ENCODE peak calls at places on chromosomes 2 and 18, in eight cellular contexts. A, B, L, D, R, K, Y and G are unnamed samples.

GRCh38 chr2:162490052-162490717 is 146.3 kb downstream of the GCA start:
- DNase-seq in D (no peak), B (no peak), L (no peak), A (no peak), R (peak; percentile 4), Y (no peak), K (no peak), G (no peak)

GRCh38 chr2:71792926-71793761 is 339.8 kb downstream of the DYSF start:
- DNase-seq in B (peak; percentile 47), A (no peak), R (peak; percentile 38), Y (no peak), K (no peak), D (no peak), L (no peak), G (no peak)

GRCh38 chr18:75140296-75140695 is 68.6 kb downstream of the PTGR3 start:
- DNase-seq in Y (no peak), B (no peak), K (no peak), A (no peak), L (no peak), R (no peak), D (no peak), G (no peak)

GRCh38 chr18:11260963-11261441 is 111.6 kb upstream of the PIEZO2 start:
- DNase-seq in Y (no peak), R (no peak), A (no peak), L (no peak), K (no peak), D (no peak), B (no peak), G (no peak)

GRCh38 chr2:220931491-220931890 is 640.6 kb downstream of the EPHA4 start:
- DNase-seq in B (no peak), Y (no peak), K (no peak), R (no peak), D (no peak), A (no peak), L (no peak), G (no peak)

GRCh38 chr2:235746257-235746934 is 252.6 kb downstream of the AGAP1 start:
- DNase-seq in R (peak; percentile 90), D (peak; percentile 71), Y (peak; percentile 80), K (peak; percentile 62), B (peak; percentile 78), L (peak; percentile 48), A (peak; percentile 77), G (no peak)

GRCh38 chr18:2906522-2907458 is 60.0 kb downstream of the EMILIN2 start:
- DNase-seq in K (no peak), A (peak; percentile 58), L (peak; percentile 31), B (no peak), D (peak; percentile 23), Y (peak; percentile 18), R (no peak), G (no peak)

GRCh38 chr18:79988925-79989361 is 580 bp upstream of the TXNL4A start:
- DNase-seq in K (no peak), R (peak; percentile 59), L (peak; percentile 36), Y (peak; percentile 32), D (no peak), A (peak; percentile 23), B (peak; percentile 34), G (no peak)

GRCh38 chr18:58476521-58477210 is 152.2 kb downstream of the ALPK2 start:
- DNase-seq in R (no peak), D (no peak), K (no peak), A (no peak), Y (no peak), L (no peak), B (no peak), G (no peak)

GRCh38 chr18:6489977-6490376 is 75.3 kb upstream of the L3MBTL4 start:
- DNase-seq in D (no peak), A (no peak), Y (no peak), R (no peak), B (no peak), L (no peak), K (no peak), G (no peak)

GRCh38 chr2:28974252-28974651 is 6.8 kb upstream of the TOGARAM2 start:
- DNase-seq in B (no peak), K (no peak), L (no peak), R (no peak), D (no peak), A (no peak), Y (no peak), G (no peak)

GRCh38 chr2:158724803-158725271 is 70.3 kb upstream of the DAPL1 start:
- DNase-seq in R (no peak), L (no peak), K (no peak), Y (peak; percentile 58), A (no peak), B (no peak), D (no peak), G (no peak)

GRCh38 chr2:20538308-20539132 is 91.6 kb downstream of the RHOB start:
- DNase-seq in Y (no peak), R (no peak), L (peak; percentile 59), A (no peak), K (no peak), D (no peak), B (no peak), G (no peak)

GRCh38 chr2:160703648-160704585 is 210.3 kb upstream of the RBMS1 start:
- DNase-seq in Y (no peak), R (no peak), A (no peak), B (no peak), D (peak; percentile 82), L (peak; percentile 11), K (no peak), G (no peak)

GRCh38 chr2:32289165-32290054 is 11.7 kb downstream of the YIPF4 start:
- DNase-seq in L (no peak), R (peak; percentile 86), A (no peak), B (no peak), K (peak; percentile 16), Y (no peak), D (no peak), G (no peak)

GRCh38 chr18:31566576-31567306 is 24.9 kb upstream of the TTR start:
- DNase-seq in Y (no peak), L (no peak), B (no peak), K (no peak), R (no peak), A (no peak), D (no peak), G (no peak)

GRCh38 chr2:47015206-47015605 is 99.6 kb upstream of the MCFD2 start:
- DNase-seq in D (no peak), L (no peak), A (no peak), K (no peak), B (no peak), Y (no peak), R (no peak), G (no peak)

GRCh38 chr2:208556954-208557601 is 150.5 kb downstream of the PTH2R start:
- DNase-seq in R (no peak), K (no peak), A (no peak), D (no peak), L (no peak), B (no peak), Y (no peak), G (no peak)

GRCh38 chr18:8844721-8845148 is 139.4 kb downstream of the MTCL1 start:
- DNase-seq in D (no peak), K (no peak), B (no peak), Y (no peak), L (no peak), A (no peak), R (peak; percentile 46), G (no peak)

GRCh38 chr2:236720974-236721600 is 151.5 kb downstream of the ACKR3 start:
- DNase-seq in B (no peak), D (no peak), Y (no peak), A (no peak), K (no peak), R (no peak), L (no peak), G (no peak)

GRCh38 chr2:96907405-96908041 is 37.6 kb upstream of the SEMA4C start:
- DNase-seq in L (peak; percentile 79), D (no peak), B (no peak), R (peak; percentile 24), Y (no peak), A (peak; percentile 92), K (no peak), G (peak; percentile 67)

GRCh38 chr2:8927510-8928456 is 75.7 kb downstream of the MBOAT2 start:
- DNase-seq in B (no peak), K (no peak), R (no peak), Y (no peak), L (no peak), D (no peak), A (no peak), G (no peak)

GRCh38 chr2:168120730-168121129 is 126.7 kb downstream of the STK39 start:
- DNase-seq in D (no peak), A (no peak), K (no peak), L (no peak), B (no peak), Y (no peak), R (peak; percentile 29), G (no peak)

DNA sequence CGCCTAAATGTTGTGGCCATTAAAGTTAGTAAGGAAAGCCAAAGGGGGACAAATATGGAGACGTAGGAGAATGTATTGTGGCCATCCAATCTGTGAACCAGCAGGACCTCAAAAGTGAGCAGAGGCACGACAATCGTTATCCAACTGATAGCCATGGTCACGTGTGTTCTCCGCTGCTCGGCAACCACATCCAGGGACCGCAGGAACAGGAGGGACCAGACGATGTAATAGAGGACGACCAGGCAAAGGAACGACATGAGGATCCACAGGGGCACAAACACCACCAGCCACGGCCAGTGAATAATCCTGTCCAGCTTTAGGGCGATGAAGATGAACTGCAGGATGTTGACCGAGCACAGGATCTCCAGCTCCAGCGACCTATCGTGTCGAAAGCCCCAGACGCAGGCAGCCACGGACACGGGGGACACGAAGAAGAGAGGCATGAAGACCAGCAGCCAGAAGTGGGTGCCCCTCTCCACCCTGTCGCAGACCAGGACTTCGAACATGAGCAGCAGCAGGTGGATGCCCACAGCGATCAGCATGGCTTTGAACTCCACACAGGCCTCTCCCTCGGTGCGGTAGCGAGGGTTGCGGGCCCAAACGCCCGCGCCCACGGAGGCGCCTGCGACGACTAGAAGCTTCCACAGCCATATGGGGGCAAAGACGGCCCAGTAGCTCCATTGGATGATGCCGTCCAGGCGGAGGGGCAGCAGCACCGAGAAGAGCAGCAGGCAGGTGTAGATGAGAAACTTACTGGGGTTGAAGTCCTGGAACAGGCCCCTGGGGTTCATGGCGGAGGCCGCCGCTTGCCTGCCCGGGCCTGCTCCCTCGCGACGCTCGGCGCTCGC is 790 bp downstream of the TMEM185B start:
- DNase-seq in B (no peak), R (no peak), A (no peak), L (no peak), K (no peak), D (no peak), Y (no peak), G (no peak)
- H3K27ac ChIP-seq in B (peak overlapping the region; percentile 81), R (peak overlapping the region; percentile 36), A (peak overlapping the region; percentile 83), L (peak overlapping the region; percentile 99), K (peak overlapping the region; percentile 85), D (peak overlapping the region; percentile 78), Y (peak overlapping the region; percentile 73), G (peak overlapping the region; percentile 87)

GRCh38 chr2:113068706-113069485 is 1.1 kb downstream of the IL1F10 start:
- DNase-seq in K (no peak), R (no peak), L (no peak), A (no peak), Y (peak; percentile 59), D (no peak), B (no peak), G (no peak)
- H3K27ac ChIP-seq in K (no peak overlapping the region), R (no peak overlapping the region), L (no peak overlapping the region), A (no peak overlapping the region), Y (peak overlapping the region; percentile 87), D (no peak overlapping the region), B (no peak overlapping the region), G (no peak overlapping the region)

GRCh38 chr2:88613921-88614320 is 13.3 kb downstream of the EIF2AK3 start:
- DNase-seq in K (no peak), A (no peak), B (no peak), D (no peak), L (no peak), Y (no peak), R (no peak), G (no peak)
- H3K27ac ChIP-seq in K (no peak overlapping the region), A (no peak overlapping the region), B (no peak overlapping the region), D (no peak overlapping the region), L (peak overlapping the region; percentile 9), Y (no peak overlapping the region), R (no peak overlapping the region), G (no peak overlapping the region)

GRCh38 chr2:18404708-18405107 is 155.7 kb downstream of the RDH14 start:
- DNase-seq in D (peak; percentile 7), B (no peak), R (no peak), L (no peak), K (peak; percentile 12), A (no peak), Y (no peak), G (no peak)
- H3K27ac ChIP-seq in D (no peak overlapping the region), B (no peak overlapping the region), R (no peak overlapping the region), L (no peak overlapping the region), K (no peak overlapping the region), A (no peak overlapping the region), Y (no peak overlapping the region), G (no peak overlapping the region)